ENCODE peak calls at places on chromosomes 3 and 15, in five cellular contexts. One of them, this sample, is unnamed.

GRCh38 chr3:132641837-132642538 is 17.6 kb downstream of the ACAD11 start:
- DNase-seq in KBM-7: peak; percentile 80
- DNase-seq in EH: peak; percentile 72
- DNase-seq in stomach: no peak
- DNase-seq in H4: peak; percentile 51
- DNase-seq in this sample: no peak

GRCh38 chr15:67809866-67810265 is 15.4 kb upstream of the SKOR1 start:
- DNase-seq in KBM-7: no peak
- DNase-seq in EH: no peak
- DNase-seq in stomach: no peak
- DNase-seq in H4: no peak
- DNase-seq in this sample: no peak

GRCh38 chr3:12963869-12964712 is 109.1 kb downstream of the IQSEC1 start:
- DNase-seq in KBM-7: peak; percentile 15
- DNase-seq in EH: peak; percentile 18
- DNase-seq in stomach: no peak
- DNase-seq in H4: no peak
- DNase-seq in this sample: no peak

GRCh38 chr3:123330441-123330991 is 118.4 kb downstream of the ADCY5 start:
- DNase-seq in KBM-7: no peak
- DNase-seq in EH: peak; percentile 9
- DNase-seq in stomach: no peak
- DNase-seq in H4: no peak
- DNase-seq in this sample: no peak

GRCh38 chr3:195086341-195086740 is 184.6 kb downstream of the XXYLT1 start:
- DNase-seq in KBM-7: no peak
- DNase-seq in EH: no peak
- DNase-seq in stomach: no peak
- DNase-seq in H4: no peak
- DNase-seq in this sample: no peak

GRCh38 chr3:137642831-137643230 is 121.3 kb upstream of the SOX14 start:
- DNase-seq in KBM-7: no peak
- DNase-seq in EH: no peak
- DNase-seq in stomach: no peak
- DNase-seq in H4: peak; percentile 14
- DNase-seq in this sample: no peak

GRCh38 chr3:11832964-11833621 is 13.6 kb downstream of the TAMM41 start:
- DNase-seq in KBM-7: no peak
- DNase-seq in EH: no peak
- DNase-seq in stomach: peak; percentile 56
- DNase-seq in H4: no peak
- DNase-seq in this sample: peak; percentile 76

GRCh38 chr3:126546013-126546412 is 12.7 kb downstream of the C3orf22 start:
- DNase-seq in KBM-7: no peak
- DNase-seq in EH: no peak
- DNase-seq in stomach: peak; percentile 20
- DNase-seq in H4: no peak
- DNase-seq in this sample: no peak

GRCh38 chr3:16350041-16350952 is 85.3 kb downstream of the OXNAD1 start:
- DNase-seq in KBM-7: no peak
- DNase-seq in EH: peak; percentile 79
- DNase-seq in stomach: no peak
- DNase-seq in H4: peak; percentile 71
- DNase-seq in this sample: no peak

GRCh38 chr15:78146437-78147154 is 2.6 kb upstream of the IDH3A start:
- DNase-seq in KBM-7: peak; percentile 50
- DNase-seq in EH: no peak
- DNase-seq in stomach: peak; percentile 5
- DNase-seq in H4: no peak
- DNase-seq in this sample: no peak

GRCh38 chr15:71110800-71111565 is 4.3 kb upstream of the THSD4 start:
- DNase-seq in KBM-7: no peak
- DNase-seq in EH: peak; percentile 77
- DNase-seq in stomach: no peak
- DNase-seq in H4: no peak
- DNase-seq in this sample: no peak

GRCh38 chr3:160851629-160852210 is 95.7 kb downstream of the PPM1L start:
- DNase-seq in KBM-7: no peak
- DNase-seq in EH: no peak
- DNase-seq in stomach: no peak
- DNase-seq in H4: no peak
- DNase-seq in this sample: no peak

GRCh38 chr15:77821188-77821958 is 188.7 kb upstream of the LINGO1 start:
- DNase-seq in KBM-7: peak; percentile 80
- DNase-seq in EH: peak; percentile 58
- DNase-seq in stomach: peak; percentile 63
- DNase-seq in H4: peak; percentile 46
- DNase-seq in this sample: peak; percentile 58

GRCh38 chr3:13461169-13462124 is 18.7 kb upstream of the HDAC11 start:
- DNase-seq in KBM-7: peak; percentile 81
- DNase-seq in EH: peak; percentile 53
- DNase-seq in stomach: peak; percentile 37
- DNase-seq in H4: peak; percentile 61
- DNase-seq in this sample: no peak

GRCh38 chr15:65329991-65330735 is 25.7 kb downstream of the RNU5B-1 start:
- DNase-seq in KBM-7: no peak
- DNase-seq in EH: no peak
- DNase-seq in stomach: no peak
- DNase-seq in H4: no peak
- DNase-seq in this sample: no peak

GRCh38 chr15:81268881-81269601 is 54.9 kb downstream of the STARD5 start:
- DNase-seq in KBM-7: peak; percentile 79
- DNase-seq in EH: no peak
- DNase-seq in stomach: no peak
- DNase-seq in H4: no peak
- DNase-seq in this sample: no peak